ENCODE peak calls at places on chromosome 15, in six cellular contexts. J, G, E, D, C and M are unnamed samples.
A peak's percentile ranks its signal among the peaks of the same experiment; 100 is the strongest.

GRCh38 chr15:78148392-78149067 is 632 bp upstream of the IDH3A start:
- DNase-seq in J (no peak), C (no peak), D (no peak), G (no peak), E (no peak), M (no peak)

GRCh38 chr15:41284425-41285177 is 47.8 kb downstream of the OIP5 start:
- DNase-seq in E (peak; percentile 28), J (peak; percentile 54), D (peak; percentile 33), G (peak; percentile 3), C (no peak), M (no peak)

GRCh38 chr15:84151205-84151931 is 84.2 kb upstream of the GOLGA6L4 start:
- DNase-seq in D (peak; percentile 48), E (no peak), G (no peak), J (no peak), C (no peak), M (peak; percentile 57)

GRCh38 chr15:65399001-65399706 is 21.4 kb upstream of the IGDCC3 start:
- DNase-seq in J (no peak), D (no peak), E (no peak), G (no peak), C (no peak), M (peak; percentile 8)

GRCh38 chr15:57611119-57611518 is 19.4 kb downstream of the MYZAP start:
- DNase-seq in D (no peak), E (no peak), G (no peak), J (no peak), C (no peak), M (no peak)

GRCh38 chr15:93088200-93088980 is 621 bp downstream of the RGMA start:
- DNase-seq in G (no peak), C (no peak), J (no peak), D (no peak), E (no peak), M (peak; percentile 79)

GRCh38 chr15:28881170-28881569 is 4.6 kb upstream of the APBA2 start:
- DNase-seq in D (no peak), E (peak; percentile 37), C (no peak), G (peak; percentile 16), J (no peak), M (peak; percentile 8)

GRCh38 chr15:81270188-81270587 is 53.8 kb downstream of the STARD5 start:
- DNase-seq in G (no peak), E (no peak), C (no peak), J (no peak), D (no peak), M (no peak)

GRCh38 chr15:94582368-94582767 is 351.0 kb downstream of the MCTP2 start:
- DNase-seq in J (peak; percentile 41), E (peak; percentile 51), G (no peak), D (no peak), C (no peak), M (no peak)

GRCh38 chr15:64158363-64159134 is 4.3 kb downstream of the PPIB start:
- DNase-seq in D (no peak), E (no peak), J (no peak), C (no peak), G (no peak), M (no peak)

GRCh38 chr15:77457619-77458265 is 37.1 kb downstream of the HMG20A start:
- DNase-seq in E (no peak), G (peak; percentile 69), C (no peak), D (peak; percentile 29), J (peak; percentile 21), M (no peak)

GRCh38 chr15:70508561-70509281 is 254.6 kb downstream of the UACA start:
- DNase-seq in G (peak; percentile 87), J (no peak), C (no peak), E (no peak), D (peak; percentile 83), M (no peak)